ENCODE peak calls at places on chromosomes 16 and 17, in six cellular contexts. A is CD8-positive, alpha-beta memory T cell; F is fibroblast of lung; K is left ventricle myocardium superior; I is ACHN; G is ureter. Y is an unnamed sample.
A peak's percentile ranks its signal among the peaks of the same experiment; 100 is the strongest.

GRCh38 chr16:15055141-15056053 is 477 bp downstream of the NTAN1 start:
- DNase-seq in A (peak; percentile 89), F (no peak), K (no peak), I (no peak), G (peak; percentile 66), Y (no peak)

GRCh38 chr17:16516594-16517018 is 24.6 kb upstream of the LRRC75A start:
- DNase-seq in A (no peak), F (peak; percentile 85), K (no peak), I (peak; percentile 52), G (no peak), Y (no peak)

GRCh38 chr17:18921912-18922451 is 30.0 kb upstream of the SLC5A10 start:
- DNase-seq in A (no peak), F (peak; percentile 77), K (no peak), I (peak; percentile 83), G (no peak), Y (no peak)

GRCh38 chr16:4511441-4512082 is 27.0 kb downstream of the CDIP1 start:
- DNase-seq in A (no peak), F (peak; percentile 24), K (peak; percentile 77), I (peak; percentile 67), G (peak; percentile 70), Y (no peak)

GRCh38 chr16:22189473-22190168 is 16.5 kb upstream of the EEF2K start:
- DNase-seq in A (peak; percentile 97), F (peak; percentile 21), K (peak; percentile 62), I (peak; percentile 46), G (peak; percentile 87), Y (peak; percentile 96)

GRCh38 chr16:86740817-86741799 is 162.8 kb downstream of the FOXL1 start:
- DNase-seq in A (no peak), F (peak; percentile 94), K (peak; percentile 72), I (no peak), G (no peak), Y (no peak)

GRCh38 chr17:44581868-44582267 is 24.6 kb downstream of the FZD2 start:
- DNase-seq in A (no peak), F (no peak), K (no peak), I (peak; percentile 33), G (no peak), Y (no peak)

GRCh38 chr16:84412262-84412661 is 43.9 kb downstream of the ATP2C2 start:
- DNase-seq in A (no peak), F (no peak), K (no peak), I (no peak), G (no peak), Y (no peak)

GRCh38 chr16:56643080-56643778 is 4.8 kb downstream of the MT1A start:
- DNase-seq in A (peak; percentile 66), F (peak; percentile 51), K (peak; percentile 82), I (peak; percentile 95), G (peak; percentile 80), Y (peak; percentile 76)

GRCh38 chr16:84689126-84689525 is 10.7 kb upstream of the USP10 start:
- DNase-seq in A (no peak), F (peak; percentile 95), K (no peak), I (no peak), G (no peak), Y (no peak)

GRCh38 chr17:75319818-75320691 is 30.8 kb upstream of the SLC25A19 start:
- DNase-seq in A (no peak), F (peak; percentile 97), K (no peak), I (no peak), G (no peak), Y (no peak)

GRCh38 chr17:12567077-12568053 is 98.3 kb upstream of the MYOCD start:
- DNase-seq in A (no peak), F (no peak), K (no peak), I (no peak), G (no peak), Y (no peak)

GRCh38 chr17:13353590-13353989 is 248.1 kb downstream of the HS3ST3A1 start:
- DNase-seq in A (no peak), F (peak; percentile 81), K (peak; percentile 46), I (no peak), G (no peak), Y (no peak)

GRCh38 chr16:918068-918467 is 52.7 kb downstream of the LMF1 start:
- DNase-seq in A (no peak), F (no peak), K (no peak), I (no peak), G (no peak), Y (no peak)

GRCh38 chr17:55625516-55625915 is 97.1 kb downstream of the TMEM100 start:
- DNase-seq in A (no peak), F (no peak), K (no peak), I (no peak), G (no peak), Y (no peak)

GRCh38 chr17:30290696-30291570 is 811 bp downstream of the BLMH start:
- DNase-seq in A (peak; percentile 7), F (peak; percentile 35), K (peak; percentile 46), I (peak; percentile 52), G (no peak), Y (peak; percentile 26)

GRCh38 chr17:28974451-28974850 is 23.1 kb upstream of the PHF12 start:
- DNase-seq in A (no peak), F (no peak), K (peak; percentile 65), I (no peak), G (no peak), Y (no peak)

GRCh38 chr16:21611546-21612384 is 12.4 kb downstream of the METTL9 start:
- DNase-seq in A (no peak), F (no peak), K (no peak), I (no peak), G (no peak), Y (no peak)

GRCh38 chr17:20156196-20157077 is 147.3 kb downstream of the SPECC1 start:
- DNase-seq in A (no peak), F (peak; percentile 49), K (peak; percentile 52), I (peak; percentile 59), G (peak; percentile 61), Y (no peak)

GRCh38 chr16:16996830-16997229 is 473.9 kb downstream of the XYLT1 start:
- DNase-seq in A (no peak), F (no peak), K (no peak), I (no peak), G (no peak), Y (no peak)

GRCh38 chr17:39753514-39754160 is 15.9 kb downstream of the GRB7 start:
- DNase-seq in A (no peak), F (no peak), K (peak; percentile 81), I (peak; percentile 50), G (peak; percentile 66), Y (peak; percentile 55)

GRCh38 chr17:44108440-44109311 is 14.8 kb downstream of the HDAC5 start:
- DNase-seq in A (no peak), F (peak; percentile 97), K (peak; percentile 88), I (peak; percentile 91), G (peak; percentile 89), Y (no peak)

Y was measured in CD4-positive, alpha-beta memory T cell.